ENCODE peak calls at places on chromosomes 13 and 19, in six cellular contexts. T is H1, O is HepG2, A is HCT116, L is SK-N-SH, B is GM12878. C is an unnamed sample.
A peak's percentile ranks its signal among the peaks of the same experiment; 100 is the strongest.

GRCh38 chr13:80011448-80012212 is 329.3 kb downstream of the SPRY2 start:
- DNase-seq in T (no peak), O (no peak), A (no peak), L (no peak), B (no peak), C (no peak)

GRCh38 chr19:41892173-41892902 is 9.4 kb downstream of the ARHGEF1 start:
- DNase-seq in T (no peak), O (no peak), A (no peak), L (no peak), B (no peak), C (no peak)

GRCh38 chr13:60661514-60661913 is 264.5 kb downstream of the TDRD3 start:
- DNase-seq in T (no peak), O (no peak), A (no peak), L (no peak), B (no peak), C (no peak)

GRCh38 chr13:49739498-49740187 is 48.4 kb upstream of the EBPL start:
- DNase-seq in T (no peak), O (peak; percentile 51), A (no peak), L (no peak), B (no peak), C (no peak)

GRCh38 chr19:17213334-17213733 is 1.8 kb upstream of the USE1 start:
- DNase-seq in T (no peak), O (no peak), A (no peak), L (no peak), B (no peak), C (no peak)

GRCh38 chr13:25927363-25927762 is 124.5 kb downstream of the SHISA2 start:
- DNase-seq in T (no peak), O (no peak), A (no peak), L (no peak), B (no peak), C (no peak)

GRCh38 chr13:57631607-57632275 is at the start of gene PCDH17:
- DNase-seq in T (peak; percentile 76), O (no peak), A (no peak), L (peak; percentile 62), B (no peak), C (peak; percentile 51)

GRCh38 chr19:46825731-46826055 is 25.0 kb downstream of the AP2S1 start:
- DNase-seq in T (no peak), O (no peak), A (no peak), L (no peak), B (no peak), C (no peak)

GRCh38 chr19:39390460-39390758 is 497 bp downstream of the PAF1 start:
- DNase-seq in T (no peak), O (no peak), A (peak; percentile 84), L (no peak), B (no peak), C (peak; percentile 55)

GRCh38 chr13:46728777-46729176 is 68.2 kb downstream of the ESD start:
- DNase-seq in T (no peak), O (peak; percentile 21), A (no peak), L (no peak), B (no peak), C (no peak)

GRCh38 chr13:31951215-31951678 is 80.3 kb upstream of the FRY start:
- DNase-seq in T (no peak), O (no peak), A (no peak), L (no peak), B (peak; percentile 89), C (no peak)

GRCh38 chr13:44117351-44117750 is 237.6 kb downstream of the LACC1 start:
- DNase-seq in T (no peak), O (no peak), A (no peak), L (no peak), B (no peak), C (no peak)

GRCh38 chr19:19655051-19655594 is 8.4 kb downstream of the ATP13A1 start:
- DNase-seq in T (no peak), O (no peak), A (no peak), L (peak; percentile 19), B (no peak), C (no peak)

GRCh38 chr19:7819337-7819736 is 10.7 kb upstream of the EVI5L start:
- DNase-seq in T (no peak), O (no peak), A (no peak), L (no peak), B (peak; percentile 86), C (no peak)

GRCh38 chr13:101065314-101065713 is 351.0 kb downstream of the NALCN start:
- DNase-seq in T (no peak), O (no peak), A (no peak), L (no peak), B (no peak), C (no peak)

GRCh38 chr19:2695288-2695866 is 7.1 kb downstream of the GNG7 start:
- DNase-seq in T (no peak), O (no peak), A (no peak), L (no peak), B (no peak), C (no peak)

GRCh38 chr19:39182174-39182505 is 14.6 kb upstream of the NCCRP1 start:
- DNase-seq in T (no peak), O (no peak), A (no peak), L (no peak), B (no peak), C (no peak)

GRCh38 chr19:35044317-35045117 is 3.0 kb downstream of the HPN start:
- DNase-seq in T (peak; percentile 95), O (peak; percentile 28), A (no peak), L (peak; percentile 85), B (no peak), C (peak; percentile 66)
- TF ChIP-seq JUND in T (peak; percentile 21), O (no peak), A (no peak), L (no peak), B (no peak), C (no peak)

GRCh38 chr19:6424939-6425731 is 524 bp upstream of the KHSRP start:
- DNase-seq in T (peak; percentile 95), O (peak; percentile 100), A (peak; percentile 100), L (peak; percentile 96), B (peak; percentile 100), C (peak; percentile 96)

GRCh38 chr19:6427131-6427530 is 2.5 kb upstream of the KHSRP start:
- DNase-seq in T (no peak), O (no peak), A (no peak), L (no peak), B (no peak), C (no peak)

GRCh38 chr19:6425732-6426686 is 1.4 kb upstream of the KHSRP start:
- DNase-seq in T (no peak), O (peak; percentile 60), A (peak; percentile 24), L (peak; percentile 27), B (no peak), C (no peak)

GRCh38 chr19:6423499-6424189 is 967 bp downstream of the KHSRP start:
- DNase-seq in T (peak; percentile 53), O (peak; percentile 49), A (no peak), L (peak; percentile 65), B (no peak), C (peak; percentile 45)

DNA sequence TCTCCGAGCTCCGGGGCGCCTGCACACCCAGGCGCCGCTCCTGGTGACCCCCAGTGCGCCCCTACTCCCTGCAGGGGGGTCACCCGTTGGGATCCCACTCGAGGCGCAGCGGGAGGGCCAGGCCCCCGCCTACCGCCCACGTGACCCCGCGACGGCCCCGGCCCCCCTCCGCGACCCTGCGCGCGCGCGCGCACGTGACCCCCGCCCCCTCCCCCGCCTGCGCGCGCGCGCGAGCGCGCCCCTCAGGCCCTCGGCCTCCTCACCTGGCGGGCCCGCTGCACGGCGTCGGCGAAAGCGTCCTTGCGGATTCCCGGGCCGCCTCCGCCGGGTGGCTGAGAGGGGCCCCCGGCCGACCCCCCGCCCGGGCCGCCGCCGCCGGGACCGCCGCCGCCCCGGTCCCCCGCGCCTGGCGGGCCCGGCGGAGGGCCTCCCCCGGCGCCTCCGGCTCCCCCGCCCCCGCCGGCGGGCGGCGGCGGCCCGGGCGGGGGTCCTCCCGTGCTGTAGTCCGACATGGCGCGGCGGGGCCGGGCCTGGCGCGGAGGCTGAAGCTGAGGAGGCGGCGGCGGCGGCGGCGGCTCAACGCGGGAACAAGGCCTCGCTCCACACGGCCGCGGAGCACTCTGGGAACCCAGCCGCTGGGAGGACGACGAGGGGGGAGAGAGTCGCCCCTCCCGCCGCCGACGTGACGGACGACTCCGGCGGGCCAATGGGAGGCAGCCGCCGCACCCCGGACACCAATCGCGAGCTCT is at the start of gene KHSRP:
- DNase-seq in T (peak; percentile 59), O (no peak), A (no peak), L (peak; percentile 98), B (no peak), C (no peak)
- TF ChIP-seq JUND in T (no peak), O (no peak), A (no peak), L (no peak), B (no peak), C (no peak)

GRCh38 chr19:6717441-6717971 is 2.9 kb downstream of the C3 start:
- DNase-seq in T (no peak), O (no peak), A (peak; percentile 43), L (no peak), B (no peak), C (no peak)

GRCh38 chr19:6718111-6718740 is 2.2 kb downstream of the C3 start:
- DNase-seq in T (no peak), O (no peak), A (no peak), L (no peak), B (no peak), C (no peak)

GRCh38 chr19:6719540-6719861 is 949 bp downstream of the C3 start:
- DNase-seq in T (no peak), O (no peak), A (no peak), L (no peak), B (no peak), C (no peak)

GRCh38 chr19:6719992-6720368 is 470 bp downstream of the C3 start:
- DNase-seq in T (no peak), O (no peak), A (no peak), L (no peak), B (no peak), C (no peak)

GRCh38 chr19:6718741-6719539 is 1.5 kb downstream of the C3 start:
- DNase-seq in T (no peak), O (peak; percentile 93), A (peak; percentile 79), L (peak; percentile 75), B (no peak), C (peak; percentile 97)
- TF ChIP-seq JUND in T (no peak), O (no peak), A (no peak), L (no peak), B (no peak), C (no peak)

GRCh38 chr13:27679396-27679795 is 57.7 kb downstream of the POLR1D start:
- DNase-seq in T (no peak), O (peak; percentile 16), A (no peak), L (no peak), B (no peak), C (no peak)

GRCh38 chr13:27673911-27674310 is 52.2 kb downstream of the POLR1D start:
- DNase-seq in T (no peak), O (no peak), A (no peak), L (no peak), B (no peak), C (no peak)

GRCh38 chr13:27680465-27680864 is 58.8 kb downstream of the POLR1D start:
- DNase-seq in T (no peak), O (no peak), A (no peak), L (no peak), B (no peak), C (no peak)

GRCh38 chr13:27678306-27679040 is 56.8 kb downstream of the POLR1D start:
- DNase-seq in T (no peak), O (no peak), A (no peak), L (no peak), B (no peak), C (no peak)

DNA sequence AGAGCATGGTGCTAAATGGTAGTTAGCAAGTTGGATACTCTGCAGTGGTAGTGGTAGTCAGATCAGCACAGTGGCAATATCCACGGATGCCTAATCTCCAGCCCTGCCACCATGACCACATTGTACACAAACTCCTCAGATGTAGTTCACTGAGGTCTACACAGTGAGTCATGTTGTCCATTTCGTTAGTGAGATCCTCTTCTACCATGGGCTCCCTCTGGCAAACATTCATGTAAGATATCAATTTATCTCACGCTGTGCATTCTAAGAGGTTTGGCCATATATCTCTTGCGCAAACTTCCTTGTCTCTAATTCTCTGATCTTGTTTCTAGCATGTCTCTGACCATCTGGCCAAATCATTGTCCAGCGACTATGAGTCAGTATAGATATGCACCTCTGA is 58.2 kb downstream of the POLR1D start:
- DNase-seq in T (no peak), O (no peak), A (no peak), L (no peak), B (no peak), C (no peak)
- TF ChIP-seq JUND in T (no peak), O (no peak), A (no peak), L (no peak), B (no peak), C (no peak)